ENCODE peak calls at places on chromosomes 3 and 15, in six cellular contexts. Z is keratinocyte, E is retina, Q is NCI-H524, G is NCI-H774, M is NCI-H2081 treated with DMSO at 0.1 percent for 48 hours. J is an unnamed sample.

GRCh38 chr3:45126730-45127129 is 19.4 kb downstream of the CDCP1 start:
- DNase-seq in Z (no peak), E (no peak), Q (no peak), G (no peak), M (no peak), J (no peak)

GRCh38 chr3:195591220-195591619 is 7.5 kb upstream of the APOD start:
- DNase-seq in Z (no peak), E (no peak), Q (no peak), G (no peak), M (no peak), J (no peak)

GRCh38 chr15:66563126-66563525 is 2.7 kb downstream of the LCTL start:
- DNase-seq in Z (no peak), E (no peak), Q (no peak), G (no peak), M (no peak), J (peak; percentile 21)

GRCh38 chr15:47266556-47266955 is 450.7 kb upstream of the SEMA6D start:
- DNase-seq in Z (no peak), E (no peak), Q (no peak), G (no peak), M (no peak), J (no peak)

GRCh38 chr15:62103431-62103830 is 36.7 kb downstream of the C2CD4A start:
- DNase-seq in Z (no peak), E (no peak), Q (no peak), G (no peak), M (no peak), J (no peak)

GRCh38 chr15:40927497-40928346 is 1.4 kb upstream of the DLL4 start:
- DNase-seq in Z (no peak), E (peak; percentile 71), Q (peak; percentile 86), G (no peak), M (no peak), J (no peak)

GRCh38 chr3:61005591-61005990 is 245.7 kb downstream of the FHIT start:
- DNase-seq in Z (no peak), E (no peak), Q (no peak), G (no peak), M (no peak), J (no peak)

GRCh38 chr3:160140756-160141155 is 84.5 kb upstream of the C3orf80 start:
- DNase-seq in Z (no peak), E (no peak), Q (no peak), G (no peak), M (no peak), J (no peak)

GRCh38 chr3:171815977-171816595 is 5.8 kb upstream of the PLD1 start:
- DNase-seq in Z (no peak), E (no peak), Q (no peak), G (no peak), M (no peak), J (no peak)

GRCh38 chr15:86916671-86917450 is 837.2 kb downstream of the AGBL1 start:
- DNase-seq in Z (no peak), E (peak; percentile 22), Q (no peak), G (no peak), M (no peak), J (no peak)

GRCh38 chr3:112646623-112647022 is 5.7 kb upstream of the CCDC80 start:
- DNase-seq in Z (no peak), E (no peak), Q (no peak), G (no peak), M (no peak), J (peak; percentile 36)

GRCh38 chr3:163043074-163043473 is 1546.5 kb downstream of the OTOL1 start:
- DNase-seq in Z (no peak), E (no peak), Q (no peak), G (no peak), M (no peak), J (peak; percentile 46)

GRCh38 chr15:70023064-70023768 is 74.5 kb downstream of the TLE3 start:
- DNase-seq in Z (peak; percentile 89), E (no peak), Q (no peak), G (no peak), M (no peak), J (peak; percentile 85)

J was measured in ELR.